ENCODE peak calls at places on chromosomes 4 and X, in seven cellular contexts. K is thoracic aorta; M is esophagus squamous epithelium; Q is upper lobe of left lung; A is left lung; I is CD4-positive, alpha-beta T cell; J is lower lobe of right lung. R is an unnamed sample.

GRCh38 chrX:10246846-10247245 is 90.1 kb downstream of the CLCN4 start:
- DNase-seq in J (no peak), M (no peak), K (no peak), I (no peak), A (no peak), Q (no peak), R (no peak)

GRCh38 chrX:138765061-138765460 is 53.5 kb upstream of the FGF13 start:
- DNase-seq in I (no peak), K (no peak), Q (no peak), J (no peak), M (no peak), A (no peak), R (no peak)

GRCh38 chrX:28920554-28920953 is 333.3 kb downstream of the IL1RAPL1 start:
- DNase-seq in M (no peak), J (no peak), K (no peak), Q (no peak), A (no peak), I (no peak), R (no peak)

GRCh38 chr4:112514449-112515277 is 1.3 kb downstream of the NEUROG2 start:
- DNase-seq in A (no peak), M (no peak), J (no peak), K (no peak), Q (no peak), I (no peak), R (no peak)

GRCh38 chrX:94288325-94288724 is 614.3 kb downstream of the FAM133A start:
- DNase-seq in M (no peak), A (no peak), J (no peak), Q (no peak), K (no peak), I (no peak), R (no peak)

GRCh38 chr4:149047368-149047767 is 605.2 kb upstream of the NR3C2 start:
- DNase-seq in K (no peak), Q (no peak), J (no peak), A (no peak), I (no peak), M (no peak), R (no peak)

GRCh38 chr4:83639849-83640493 is 104.1 kb downstream of the GPAT3 start:
- DNase-seq in A (no peak), M (no peak), K (no peak), Q (peak), I (peak), J (no peak), R (no peak)

GRCh38 chr4:11847161-11847560 is 418.5 kb upstream of the HS3ST1 start:
- DNase-seq in J (no peak), M (no peak), Q (no peak), A (no peak), K (no peak), I (no peak), R (no peak)

GRCh38 chr4:130238121-130238520 is 1142.2 kb downstream of the C4orf33 start:
- DNase-seq in J (no peak), M (no peak), I (no peak), K (no peak), A (no peak), Q (no peak), R (no peak)

GRCh38 chrX:150486011-150486410 is 82.4 kb upstream of the MTM1 start:
- DNase-seq in I (peak), K (no peak), A (no peak), J (no peak), Q (peak), M (no peak), R (no peak)

GRCh38 chr4:177441061-177441802 is 1.0 kb downstream of the AGA start:
- DNase-seq in I (no peak), M (no peak), Q (peak), J (peak), K (no peak), A (no peak), R (no peak)

GRCh38 chr4:1410491-1411325 is 4.5 kb upstream of the NKX1-1 start:
- DNase-seq in J (peak), K (no peak), I (peak), Q (no peak), M (no peak), A (peak), R (no peak)

GRCh38 chrX:67568769-67569168 is 24.9 kb downstream of the AR start:
- DNase-seq in J (no peak), A (no peak), M (no peak), Q (no peak), K (no peak), I (no peak), R (no peak)

GRCh38 chrX:1507511-1508463 is 29.2 kb downstream of the P2RY8 start:
- DNase-seq in M (no peak), J (peak), I (no peak), A (no peak), Q (peak), K (no peak), R (no peak)

DNA sequence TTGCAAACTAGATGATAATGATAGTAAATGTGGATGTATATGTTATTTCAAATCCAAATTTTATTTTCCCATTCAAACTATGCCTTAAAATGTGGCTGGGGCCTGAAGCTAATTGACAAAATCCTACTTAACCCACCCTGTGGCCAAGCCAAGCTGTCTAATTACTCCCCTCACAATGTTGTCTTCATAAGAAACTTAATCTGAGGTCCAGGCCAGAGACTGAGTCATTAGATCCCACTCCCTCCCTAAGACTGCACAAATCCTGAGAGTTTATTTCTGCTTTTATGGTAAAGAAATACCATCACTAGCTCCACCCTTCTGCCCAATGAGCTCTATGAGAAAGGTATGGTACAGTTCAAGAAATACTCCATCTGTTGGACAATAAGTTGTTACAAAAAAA is 16.5 kb downstream of the SMPX start:
- DNase-seq in A (no peak), Q (no peak), I (no peak), M (no peak), J (no peak), K (no peak), R (no peak)
- TF ChIP-seq CTCF in A (no peak), Q (no peak), I (no peak), M (no peak), J (no peak), K (no peak), R (no peak)

GRCh38 chrX:66016905-66017658 is 22.8 kb downstream of the VSIG4 start:
- DNase-seq in A (no peak), J (no peak), K (no peak), I (no peak), Q (no peak), M (no peak), R (no peak)
- H3K27ac ChIP-seq in A (peak), J (peak), K (no peak), I (no peak), Q (peak), M (peak), R (no peak)

DNA sequence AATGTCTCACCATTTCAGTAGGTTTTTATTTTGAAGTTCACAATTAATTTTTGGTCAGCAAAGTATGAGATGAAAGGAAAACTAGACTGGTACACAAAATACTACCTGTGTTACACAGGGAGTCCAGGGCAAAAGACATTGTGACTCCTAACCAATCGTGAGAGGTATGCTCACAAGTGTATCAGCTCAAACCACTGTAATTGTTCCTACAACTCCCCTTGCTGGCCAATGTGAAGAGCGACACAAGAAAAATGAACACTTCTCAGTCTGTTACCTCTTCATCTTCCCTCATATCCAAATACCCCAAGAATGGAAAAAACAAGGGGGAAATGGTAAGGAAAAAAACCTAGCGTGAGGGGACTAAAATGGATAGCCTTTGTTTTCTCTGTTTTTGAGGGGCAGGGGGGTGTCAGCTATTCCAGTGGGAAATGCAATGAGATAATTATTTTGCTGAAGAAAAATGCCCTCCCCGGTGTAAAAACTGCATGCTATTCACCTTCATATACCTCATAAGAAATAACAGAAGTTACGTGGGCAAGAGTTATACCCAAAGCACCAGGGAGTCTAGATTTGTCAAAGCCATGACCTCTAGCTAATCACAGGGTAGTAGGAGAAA is 30.6 kb upstream of the NSUN7 start:
- DNase-seq in Q (peak), M (no peak), K (no peak), I (no peak), J (no peak), A (no peak), R (no peak)
- TF ChIP-seq CTCF in Q (peak), M (peak), K (no peak), I (no peak), J (peak), A (peak), R (peak)

DNA sequence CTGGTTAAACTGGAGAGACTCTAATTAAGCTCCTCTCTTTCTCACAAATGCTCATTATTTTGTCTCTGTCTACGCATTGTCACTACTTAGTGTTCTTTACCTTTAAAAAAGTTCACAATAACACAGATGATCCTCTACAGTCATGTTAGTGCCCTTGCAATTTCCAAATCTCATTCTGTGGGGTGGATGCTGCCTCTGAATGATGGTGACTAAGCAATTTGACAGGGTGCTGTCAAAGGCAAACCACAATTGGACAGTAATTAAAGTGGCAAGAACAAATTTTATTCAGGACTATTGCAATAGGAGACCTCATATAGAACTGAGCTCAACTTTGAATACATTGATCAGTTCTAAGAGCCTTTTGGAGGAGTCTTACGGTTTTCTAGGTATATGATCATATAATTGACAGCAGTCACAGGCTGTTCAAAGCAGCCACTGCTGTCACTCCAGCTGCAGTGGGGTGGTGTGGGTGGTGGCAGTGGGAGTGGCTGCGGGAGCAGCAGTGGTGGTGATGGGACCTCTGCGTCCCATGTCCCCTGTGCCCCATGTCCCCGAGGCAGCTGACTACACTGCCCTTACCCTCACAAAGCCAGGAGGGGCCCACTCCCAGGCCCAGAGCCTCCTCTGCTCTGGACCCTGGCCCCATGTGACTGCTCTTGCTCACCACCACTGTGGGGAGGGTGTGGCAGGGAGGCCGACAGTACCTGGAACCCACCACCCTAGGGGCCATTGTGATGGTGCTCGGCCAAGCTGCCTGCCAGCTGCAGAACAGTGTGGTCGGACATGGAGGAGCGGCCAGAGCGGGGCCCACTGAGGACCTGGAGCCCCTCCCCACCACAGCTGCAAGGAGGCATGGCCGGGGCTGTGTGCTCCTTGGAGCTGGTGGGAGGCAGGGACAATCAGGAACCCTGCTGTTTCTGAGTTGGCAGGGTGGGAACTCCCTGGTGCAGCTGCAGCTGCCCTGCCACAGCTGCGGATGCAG is 30.4 kb upstream of the PAGE1 start:
- DNase-seq in Q (no peak), J (no peak), K (no peak), M (no peak), I (no peak), A (no peak), R (no peak)
- H3K27ac ChIP-seq in Q (no peak), J (no peak), K (no peak), M (no peak), I (no peak), A (no peak), R (no peak)

GRCh38 chr4:152085657-152086056 is 324.9 kb upstream of the GATB start:
- DNase-seq in Q (no peak), K (no peak), A (no peak), I (no peak), M (no peak), J (no peak), R (no peak)
- TF ChIP-seq CTCF in Q (no peak), K (no peak), A (no peak), I (no peak), M (no peak), J (no peak), R (no peak)

R was measured in ascending aorta.